ENCODE peak calls at places on chromosomes 6 and 20, in four cellular contexts. O, S, L and G are unnamed samples.

GRCh38 chr6:14883921-14884320 is 361.9 kb upstream of the JARID2 start:
- DNase-seq in L (no peak), O (no peak), S (no peak), G (no peak)

GRCh38 chr6:142805042-142805441 is 139.9 kb downstream of the HIVEP2 start:
- DNase-seq in O (no peak), L (no peak), S (no peak), G (no peak)

GRCh38 chr6:620166-620565 is 36.7 kb downstream of the HUS1B start:
- DNase-seq in L (no peak), O (no peak), S (no peak), G (no peak)

GRCh38 chr20:9323622-9324021 is 190.8 kb upstream of the LAMP5 start:
- DNase-seq in O (no peak), L (no peak), S (no peak), G (peak)

GRCh38 chr6:129671442-129672344 is 38.3 kb downstream of the ARHGAP18 start:
- DNase-seq in S (no peak), L (no peak), O (no peak), G (no peak)

GRCh38 chr20:40638414-40638813 is 50.6 kb downstream of the MAFB start:
- DNase-seq in O (no peak), S (no peak), L (no peak), G (peak)

GRCh38 chr6:116500969-116501433 is 10.4 kb upstream of the CALHM5 start:
- DNase-seq in O (peak), S (no peak), L (no peak), G (peak)

GRCh38 chr6:5464096-5464885 is 203.0 kb downstream of the FARS2 start:
- DNase-seq in O (no peak), L (no peak), S (no peak), G (no peak)

GRCh38 chr6:163825033-163825432 is 410.5 kb downstream of the QKI start:
- DNase-seq in O (peak), L (no peak), S (no peak), G (peak)

GRCh38 chr6:136740050-136740974 is 52.0 kb downstream of the MAP3K5 start:
- DNase-seq in O (peak), S (no peak), L (no peak), G (peak)

GRCh38 chr6:149463781-149464180 is 21.0 kb downstream of the ZC3H12D start:
- DNase-seq in L (no peak), S (no peak), O (no peak), G (no peak)

GRCh38 chr6:45118684-45119230 is 209.4 kb upstream of the RUNX2 start:
- DNase-seq in L (no peak), S (no peak), O (no peak), G (no peak)

GRCh38 chr6:128397996-128398395 is 122.4 kb downstream of the PTPRK start:
- DNase-seq in L (no peak), O (no peak), S (no peak), G (no peak)

GRCh38 chr6:106618324-106618723 is 11.0 kb downstream of the RTN4IP1 start:
- DNase-seq in L (no peak), S (no peak), O (no peak), G (no peak)

GRCh38 chr6:104953410-104953953 is 3.4 kb upstream of the LIN28B start:
- DNase-seq in O (no peak), L (no peak), S (no peak), G (no peak)

GRCh38 chr20:24663496-24663895 is 194.1 kb downstream of the SYNDIG1 start:
- DNase-seq in L (no peak), S (no peak), O (no peak), G (no peak)

GRCh38 chr20:36268501-36269342 is 32.4 kb downstream of the AAR2 start:
- DNase-seq in S (no peak), O (no peak), L (no peak), G (no peak)

GRCh38 chr6:116215414-116215813 is 38.5 kb downstream of the TSPYL4 start:
- DNase-seq in S (no peak), O (peak), L (no peak), G (peak)

GRCh38 chr6:52497652-52498408 is 77.7 kb downstream of the EFHC1 start:
- DNase-seq in O (no peak), S (no peak), L (no peak), G (no peak)

GRCh38 chr20:347640-348484 is 951 bp downstream of the NRSN2 start:
- DNase-seq in O (peak), S (peak), L (peak), G (peak)

GRCh38 chr6:158145940-158146339 is 22.1 kb downstream of the SERAC1 start:
- DNase-seq in S (no peak), O (no peak), L (no peak), G (no peak)

GRCh38 chr20:35602851-35603495 is 12.7 kb upstream of the SPAG4 start:
- DNase-seq in O (no peak), S (no peak), L (no peak), G (no peak)

GRCh38 chr6:134145786-134146185 is 93.4 kb upstream of the SLC2A12 start:
- DNase-seq in O (no peak), L (no peak), S (no peak), G (no peak)

GRCh38 chr6:133396225-133396624 is 155.1 kb downstream of the EYA4 start:
- DNase-seq in S (no peak), L (no peak), O (peak), G (peak)

GRCh38 chr6:31597006-31597405 is 4.2 kb upstream of the NCR3 start:
- DNase-seq in S (peak), L (no peak), O (no peak), G (peak)
- TF ChIP-seq CTCF in S (peak), L (no peak), O (peak), G (peak)

DNA sequence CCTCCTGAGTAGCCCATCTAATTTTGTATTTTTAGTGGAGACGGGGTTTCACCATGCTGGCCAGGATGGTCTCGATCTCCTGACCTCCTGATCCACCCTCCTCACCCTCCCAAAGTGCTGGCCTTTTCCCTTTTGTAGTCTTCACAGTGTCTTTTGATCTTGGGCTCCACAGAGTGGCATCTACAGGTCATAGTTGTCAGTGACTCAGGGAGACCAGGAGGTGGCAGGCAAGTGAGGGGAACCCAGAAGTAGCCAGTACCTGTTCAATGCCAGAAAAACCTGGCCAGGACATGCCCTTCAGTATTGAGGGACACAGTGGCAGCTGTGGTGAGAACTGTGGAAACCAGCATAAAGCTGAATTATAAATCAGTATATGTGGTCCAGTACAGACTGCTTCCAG is 19.6 kb downstream of the RPP21 start:
- DNase-seq in O (no peak), S (no peak), L (no peak), G (no peak)
- TF ChIP-seq CTCF in O (no peak), S (peak), L (no peak), G (peak)

GRCh38 chr6:44085219-44085618 is 42.0 kb downstream of the MRPL14 start:
- DNase-seq in O (no peak), L (no peak), S (no peak), G (no peak)
- TF ChIP-seq CTCF in O (no peak), L (no peak), S (no peak), G (no peak)

DNA sequence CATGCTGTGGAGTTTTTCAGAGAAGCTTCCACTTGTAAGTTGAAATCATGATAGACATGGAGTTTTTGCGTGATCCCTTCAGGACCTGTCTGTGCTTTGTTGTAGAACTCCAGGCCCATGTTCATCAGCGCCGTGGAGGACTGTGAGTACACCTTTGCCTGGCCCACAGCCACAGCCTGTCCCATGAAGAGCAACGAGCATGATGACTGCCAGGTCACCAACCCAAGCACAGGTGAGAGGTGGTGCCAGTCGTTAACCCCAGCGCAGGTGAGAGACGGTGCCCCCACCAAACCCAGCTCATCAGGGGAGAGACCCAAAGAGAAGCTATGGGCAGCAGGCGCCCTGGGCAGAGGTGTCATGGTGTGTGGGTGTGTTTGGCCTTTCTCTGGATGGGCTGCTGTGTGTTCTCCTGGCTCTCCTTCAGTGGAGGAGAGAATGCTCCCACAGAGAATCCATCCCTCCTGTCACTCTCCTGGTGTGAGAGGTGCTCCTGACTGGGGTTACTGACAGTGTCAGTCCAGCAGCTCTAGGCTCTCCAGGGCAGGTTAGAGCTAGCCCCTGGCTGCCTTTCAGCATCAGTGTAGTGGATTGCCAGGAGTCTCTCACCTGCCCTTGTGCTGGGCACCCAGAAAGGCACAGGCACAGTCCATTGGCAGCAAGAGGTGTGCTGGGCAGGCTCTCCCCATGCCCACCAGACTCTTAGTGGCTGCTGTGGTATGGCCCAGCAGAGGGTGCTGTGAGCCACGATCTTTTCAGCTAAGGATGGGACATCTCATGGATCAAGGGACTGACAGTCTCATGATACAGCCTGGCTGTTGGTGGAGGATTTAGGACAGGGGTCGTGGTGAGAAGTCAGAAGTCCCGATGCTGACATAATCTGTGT is 49.6 kb upstream of the SLC22A1 start:
- DNase-seq in S (no peak), L (no peak), O (peak), G (peak)
- TF ChIP-seq CTCF in S (peak), L (no peak), O (peak), G (peak)

GRCh38 chr6:46677314-46677654 is 10.4 kb upstream of the TDRD6 start:
- DNase-seq in L (no peak), S (no peak), O (no peak), G (peak)
- TF ChIP-seq CTCF in L (no peak), S (peak), O (peak), G (peak)

GRCh38 chr6:99819853-99820252 is 174.2 kb downstream of the MCHR2 start:
- DNase-seq in O (no peak), L (no peak), S (no peak), G (no peak)

GRCh38 chr6:99821164-99821563 is 172.9 kb downstream of the MCHR2 start:
- DNase-seq in L (no peak), S (no peak), O (peak), G (peak)

GRCh38 chr6:99818161-99818560 is 175.9 kb downstream of the MCHR2 start:
- DNase-seq in L (no peak), O (no peak), S (no peak), G (no peak)

GRCh38 chr6:99822741-99823512 is 171.1 kb downstream of the MCHR2 start:
- DNase-seq in O (peak), S (peak), L (no peak), G (peak)
- TF ChIP-seq CTCF in O (peak), S (peak), L (no peak), G (peak)

GRCh38 chr20:23061713-23062561 is 12.5 kb upstream of the THBD start:
- DNase-seq in O (peak), S (peak), L (peak), G (peak)
- TF ChIP-seq CTCF in O (peak), S (peak), L (peak), G (peak)

GRCh38 chr6:132218063-132218696 is 183.1 kb downstream of the MOXD1 start:
- DNase-seq in L (no peak), S (no peak), O (peak), G (peak)
- TF ChIP-seq CTCF in L (peak), S (no peak), O (peak), G (peak)

GRCh38 chr6:138289739-138290138 is 71.4 kb upstream of the PBOV1 start:
- DNase-seq in S (no peak), O (no peak), L (no peak), G (no peak)
- TF ChIP-seq CTCF in S (peak), O (peak), L (no peak), G (no peak)

GRCh38 chr20:59222982-59223610 is 59.5 kb downstream of the ZNF831 start:
- DNase-seq in L (no peak), O (no peak), S (no peak), G (no peak)
- TF ChIP-seq CTCF in L (no peak), O (no peak), S (no peak), G (no peak)